ENCODE peak calls at places on chromosomes 6 and 20, in seven cellular contexts. P, U, G, D, M, K and W are unnamed samples.

GRCh38 chr6:35142578-35142977 is 1.4 kb upstream of the TCP11 start:
- DNase-seq in P (no peak), D (no peak), K (no peak), G (no peak), M (peak; percentile 65), U (no peak), W (no peak)

GRCh38 chr6:154661751-154662150 is 71.5 kb upstream of the SCAF8 start:
- DNase-seq in M (peak; percentile 7), G (no peak), K (no peak), D (no peak), U (no peak), P (no peak), W (no peak)

GRCh38 chr6:73675466-73676098 is 20.4 kb upstream of the CD109 start:
- DNase-seq in M (peak; percentile 63), K (peak; percentile 76), G (peak; percentile 68), D (peak; percentile 61), U (peak; percentile 80), P (peak; percentile 42), W (peak; percentile 60)

GRCh38 chr6:1701668-1702353 is 92.1 kb downstream of the FOXC1 start:
- DNase-seq in U (no peak), P (no peak), K (no peak), M (no peak), G (no peak), D (no peak), W (no peak)

GRCh38 chr6:125220712-125221111 is 67.1 kb downstream of the TPD52L1 start:
- DNase-seq in G (no peak), P (no peak), K (no peak), U (no peak), M (no peak), D (no peak), W (no peak)

GRCh38 chr20:56451056-56451765 is 17.2 kb upstream of the RTF2 start:
- DNase-seq in K (no peak), D (no peak), M (no peak), G (no peak), P (no peak), U (no peak), W (no peak)

GRCh38 chr20:53654932-53655674 is 61.5 kb upstream of the ZNF217 start:
- DNase-seq in K (no peak), U (no peak), P (no peak), G (no peak), D (no peak), M (peak; percentile 56), W (no peak)

GRCh38 chr6:128841518-128841917 is 41.4 kb upstream of the LAMA2 start:
- DNase-seq in P (no peak), D (no peak), M (no peak), U (no peak), K (no peak), G (no peak), W (no peak)

GRCh38 chr6:119887671-119888070 is 538.1 kb upstream of the MAN1A1 start:
- DNase-seq in P (no peak), G (no peak), D (no peak), K (no peak), U (no peak), M (no peak), W (no peak)

GRCh38 chr6:147624946-147625515 is 116.5 kb downstream of the SAMD5 start:
- DNase-seq in M (no peak), P (no peak), D (no peak), U (no peak), G (no peak), K (no peak), W (no peak)

GRCh38 chr6:46781478-46782378 is 11.5 kb upstream of the MEP1A start:
- DNase-seq in G (peak; percentile 72), U (peak; percentile 47), M (peak; percentile 78), P (peak; percentile 62), D (peak; percentile 65), K (peak; percentile 4), W (peak; percentile 58)

GRCh38 chr20:57526067-57526884 is 1.3 kb upstream of the CTCFL start:
- DNase-seq in K (no peak), P (no peak), M (peak; percentile 2), G (no peak), D (no peak), U (no peak), W (no peak)

GRCh38 chr6:6002005-6002808 is 4.5 kb downstream of the NRN1 start:
- DNase-seq in U (no peak), G (no peak), K (no peak), P (no peak), D (no peak), M (no peak), W (no peak)

GRCh38 chr6:47698342-47698787 is at the start of gene ADGRF4:
- DNase-seq in U (no peak), K (no peak), D (no peak), G (no peak), M (no peak), P (no peak), W (no peak)

GRCh38 chr6:131107166-131107565 is 28.1 kb upstream of the AKAP7 start:
- DNase-seq in G (no peak), U (no peak), P (no peak), D (no peak), K (no peak), M (no peak), W (no peak)

GRCh38 chr6:142746524-142746923 is 198.5 kb downstream of the HIVEP2 start:
- DNase-seq in M (peak; percentile 6), U (no peak), G (no peak), D (no peak), K (no peak), P (no peak), W (peak; percentile 40)

GRCh38 chr6:118735320-118735719 is 83.9 kb upstream of the CEP85L start:
- DNase-seq in U (no peak), K (no peak), P (no peak), D (no peak), M (peak; percentile 22), G (no peak), W (no peak)

GRCh38 chr6:10487668-10488327 is 33.4 kb upstream of the GCNT2 start:
- DNase-seq in M (no peak), D (no peak), P (no peak), K (no peak), U (no peak), G (no peak), W (no peak)

GRCh38 chr6:139508023-139508422 is 133.6 kb upstream of the CITED2 start:
- DNase-seq in G (no peak), D (no peak), U (no peak), K (no peak), P (no peak), M (no peak), W (no peak)

GRCh38 chr20:13868331-13868730 is 83.5 kb downstream of the NDUFAF5 start:
- DNase-seq in K (no peak), P (no peak), G (no peak), U (no peak), M (peak; percentile 97), D (no peak), W (no peak)

GRCh38 chr6:16669227-16669626 is 92.0 kb downstream of the ATXN1 start:
- DNase-seq in U (no peak), D (no peak), G (no peak), M (no peak), P (no peak), K (no peak), W (no peak)

GRCh38 chr6:70956451-70957283 is at the start of gene B3GAT2:
- DNase-seq in D (peak; percentile 50), P (peak; percentile 3), M (no peak), G (peak; percentile 44), U (no peak), K (no peak), W (peak; percentile 44)

GRCh38 chr6:44661221-44661609 is 273.7 kb downstream of the CDC5L start:
- DNase-seq in P (no peak), U (no peak), G (no peak), M (no peak), D (no peak), K (no peak), W (no peak)

GRCh38 chr6:68059894-68060293 is 575.2 kb upstream of the ADGRB3 start:
- DNase-seq in M (no peak), P (no peak), D (no peak), U (no peak), G (no peak), K (no peak), W (no peak)

GRCh38 chr6:131068165-131068564 is 5.1 kb upstream of the EPB41L2 start:
- DNase-seq in G (no peak), P (no peak), M (no peak), U (no peak), D (no peak), K (no peak), W (no peak)

GRCh38 chr20:1879934-1880333 is 15.3 kb upstream of the SIRPA start:
- DNase-seq in K (no peak), U (no peak), G (no peak), M (no peak), P (no peak), D (no peak), W (no peak)